ENCODE peak calls at places on chromosomes 1 and 21, in nine cellular contexts. B is aorta, G is colonic mucosa, E is IMR-90, W is left ventricle myocardium inferior, Y is kidney, S is A549, V is body of pancreas, O is neural progenitor cell. K is an unnamed sample.

GRCh38 chr21:37367758-37368535 is 1.4 kb downstream of the DYRK1A start:
- DNase-seq in B (peak; percentile 85), V (peak; percentile 33), G (peak; percentile 56), S (no peak), O (peak; percentile 44), Y (peak; percentile 88), W (peak; percentile 56), E (peak; percentile 35), K (no peak)

GRCh38 chr1:230107941-230108340 is 40.9 kb downstream of the GALNT2 start:
- DNase-seq in V (no peak), G (no peak), W (no peak), B (no peak), Y (no peak), S (no peak), O (no peak), E (no peak), K (no peak)

GRCh38 chr1:214019499-214019898 is 31.7 kb downstream of the PROX1 start:
- DNase-seq in W (no peak), B (no peak), G (no peak), E (no peak), Y (no peak), V (no peak), S (no peak), O (no peak), K (no peak)

GRCh38 chr1:41742219-41742618 is 176.5 kb downstream of the HIVEP3 start:
- DNase-seq in V (no peak), O (no peak), B (no peak), W (no peak), G (no peak), S (no peak), E (peak; percentile 93), Y (no peak), K (no peak)

GRCh38 chr1:10530281-10530740 is 55.6 kb downstream of the PEX14 start:
- DNase-seq in E (peak; percentile 79), O (peak; percentile 85), W (peak; percentile 23), B (peak; percentile 84), V (peak; percentile 70), G (no peak), Y (peak; percentile 88), S (no peak), K (peak; percentile 76)

GRCh38 chr21:45987121-45987711 is 5.6 kb downstream of the COL6A1 start:
- DNase-seq in W (peak; percentile 16), B (peak; percentile 76), Y (peak; percentile 73), S (no peak), G (no peak), O (no peak), E (no peak), V (no peak), K (no peak)

GRCh38 chr1:101379939-101380338 is 143.1 kb downstream of the S1PR1 start:
- DNase-seq in E (no peak), G (no peak), O (no peak), V (no peak), B (no peak), Y (no peak), W (no peak), S (no peak), K (no peak)

GRCh38 chr1:245096330-245097066 is 58.3 kb upstream of the KIF26B start:
- DNase-seq in E (no peak), S (no peak), V (no peak), Y (no peak), W (no peak), B (no peak), O (no peak), G (no peak), K (no peak)

GRCh38 chr1:204730826-204731459 is 45.4 kb upstream of the LRRN2 start:
- DNase-seq in B (no peak), E (no peak), Y (no peak), O (no peak), W (no peak), G (peak; percentile 7), S (no peak), V (no peak), K (no peak)

GRCh38 chr1:31951276-31951675 is 13.1 kb upstream of the PTP4A2 start:
- DNase-seq in O (no peak), V (no peak), E (no peak), Y (no peak), B (no peak), G (no peak), W (no peak), S (no peak), K (no peak)

GRCh38 chr1:70790232-70790923 is 257.2 kb downstream of the PTGER3 start:
- DNase-seq in B (no peak), G (no peak), Y (no peak), W (no peak), S (no peak), V (no peak), E (no peak), O (no peak), K (no peak)

GRCh38 chr1:17755120-17755519 is at the start of gene ACTL8:
- DNase-seq in V (no peak), W (no peak), Y (peak; percentile 41), O (no peak), S (no peak), B (no peak), E (no peak), G (no peak), K (no peak)

GRCh38 chr1:4463631-4464030 is 190.8 kb upstream of the AJAP1 start:
- DNase-seq in B (no peak), G (no peak), V (no peak), O (no peak), Y (no peak), S (no peak), W (no peak), E (no peak), K (no peak)

GRCh38 chr1:63827411-63828321 is 53.8 kb downstream of the ROR1 start:
- DNase-seq in G (no peak), S (no peak), W (no peak), E (peak; percentile 25), Y (no peak), B (no peak), O (no peak), V (no peak), K (no peak)
- H3K4me1 ChIP-seq in G (no peaks in the 10 kb centered on the region), S (peaks cover 26% of the 10 kb centered on the region), W (peaks cover 58% of the 10 kb centered on the region), E (peaks cover 6% of the 10 kb centered on the region), Y (no peaks in the 10 kb centered on the region), B (peaks cover 6% of the 10 kb centered on the region), O (peaks cover 1% of the 10 kb centered on the region), V (peaks cover 18% of the 10 kb centered on the region), K (peaks cover 4% of the 10 kb centered on the region)

DNA sequence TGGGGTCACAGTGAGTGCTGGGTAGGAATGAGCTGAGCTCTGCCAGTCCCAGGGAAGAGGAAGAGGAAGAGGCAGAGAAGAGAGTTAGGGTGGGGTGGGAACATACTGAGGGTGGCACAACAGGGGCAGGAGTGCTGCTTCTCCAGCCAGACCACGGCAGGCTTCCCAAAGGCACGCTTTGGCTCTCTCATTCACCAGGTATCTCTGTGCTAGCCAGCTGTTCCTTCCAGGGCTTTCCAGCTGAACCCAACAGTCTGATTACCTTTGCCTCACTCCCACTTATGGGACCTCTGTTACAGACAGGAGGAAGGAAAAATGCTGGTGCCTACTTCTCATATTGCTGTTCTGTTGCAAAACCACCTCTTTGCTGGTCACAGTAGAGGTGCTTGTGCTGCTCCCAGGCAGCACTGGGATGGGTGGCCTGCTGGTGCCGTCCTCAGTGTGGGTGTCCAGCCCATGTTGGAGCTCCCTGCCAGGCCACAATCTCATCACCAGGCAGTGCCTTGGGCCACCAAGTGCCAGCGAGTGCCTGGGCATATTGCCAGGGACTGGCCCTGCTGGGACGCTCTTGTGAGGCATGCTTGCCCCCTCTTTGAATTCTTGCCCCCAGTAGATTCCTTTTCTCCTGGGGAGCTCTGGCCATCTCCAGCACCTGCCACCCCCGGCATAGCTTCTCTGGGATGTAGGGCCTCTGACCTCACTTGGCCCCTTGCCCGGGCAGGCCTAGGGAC is 2.1 kb downstream of the ADORA1 start:
- DNase-seq in V (peak; percentile 82), W (peak; percentile 76), E (no peak), B (peak; percentile 84), O (no peak), Y (no peak), S (no peak), G (no peak), K (no peak)
- H3K4me3 ChIP-seq in V (no peak overlapping the region), W (peak overlapping the region; percentile 64), E (no peak overlapping the region), B (no peak overlapping the region), O (no peak overlapping the region), Y (no peak overlapping the region), S (no peak overlapping the region), G (no peak overlapping the region), K (no peak overlapping the region)

GRCh38 chr1:228939881-228940392 is 204.7 kb downstream of the RHOU start:
- DNase-seq in B (no peak), E (no peak), W (no peak), Y (no peak), V (no peak), O (no peak), G (no peak), S (no peak), K (no peak)

GRCh38 chr1:228940931-228941330 is 205.7 kb downstream of the RHOU start:
- DNase-seq in V (no peak), S (no peak), E (no peak), Y (no peak), B (no peak), G (no peak), O (no peak), W (no peak), K (no peak)

GRCh38 chr1:228943436-228943835 is 208.2 kb downstream of the RHOU start:
- DNase-seq in Y (no peak), W (no peak), S (no peak), O (no peak), E (no peak), G (no peak), B (no peak), V (no peak), K (no peak)

GRCh38 chr1:228940526-228940925 is 205.2 kb downstream of the RHOU start:
- DNase-seq in O (peak; percentile 24), G (no peak), S (no peak), E (no peak), Y (no peak), V (no peak), B (no peak), W (no peak), K (no peak)

GRCh38 chr1:228941673-228942072 is 206.4 kb downstream of the RHOU start:
- DNase-seq in S (no peak), V (no peak), W (no peak), B (no peak), Y (no peak), O (no peak), G (no peak), E (no peak), K (no peak)
- H3K4me1 ChIP-seq in S (peaks cover 12% of the 10 kb centered on the region), V (peaks cover 8% of the 10 kb centered on the region), W (peaks cover 28% of the 10 kb centered on the region), B (no peaks in the 10 kb centered on the region), Y (peaks cover 13% of the 10 kb centered on the region), O (peaks cover 48% of the 10 kb centered on the region), G (peaks cover 2% of the 10 kb centered on the region), E (peaks cover 2% of the 10 kb centered on the region), K (no peaks in the 10 kb centered on the region)

DNA sequence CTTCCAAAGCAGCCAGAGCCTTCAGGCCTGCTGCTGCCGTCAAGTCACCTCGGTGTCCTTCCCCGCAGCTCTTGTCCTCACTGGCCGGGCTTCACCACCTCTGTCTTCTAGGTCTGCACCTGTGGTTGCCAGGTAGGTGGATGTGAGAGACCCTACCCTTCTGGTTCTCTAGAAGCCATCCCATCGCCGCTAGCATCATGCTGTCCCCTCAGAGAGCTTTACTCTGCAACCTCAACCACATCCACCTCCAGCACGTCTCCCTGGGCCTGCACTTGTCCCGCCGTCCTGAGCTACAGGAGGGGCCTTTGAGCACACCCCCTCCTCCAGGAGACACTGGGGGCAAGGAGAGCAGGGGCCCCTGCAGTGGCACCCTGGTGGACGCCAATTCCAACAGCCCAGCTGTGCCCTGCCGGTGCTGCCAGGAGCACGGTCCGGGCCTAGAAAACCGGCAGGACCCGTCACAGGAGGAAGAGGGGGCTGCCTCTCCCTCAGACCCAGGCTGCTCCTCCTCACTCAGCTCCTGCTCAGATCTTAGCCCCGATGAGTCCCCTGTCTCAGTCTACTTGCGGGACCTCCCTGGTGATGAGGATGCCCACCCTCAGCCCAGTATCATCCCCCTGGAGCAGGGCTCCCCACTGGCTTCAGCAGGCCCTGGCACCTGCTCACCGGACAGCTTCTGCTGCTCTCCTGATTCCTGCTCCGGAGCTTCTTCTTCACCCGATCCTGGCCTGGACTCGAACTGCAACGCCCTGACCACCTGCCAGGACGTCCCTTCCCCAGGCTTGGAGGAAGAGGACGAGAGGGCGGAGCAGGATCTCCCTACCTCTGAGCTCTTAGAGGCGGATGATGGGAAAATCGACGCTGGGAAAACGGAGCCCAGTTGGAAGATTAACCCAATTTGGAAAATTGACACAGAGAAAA is 1.1 kb downstream of the RUSC1 start:
- DNase-seq in B (peak; percentile 71), W (no peak), V (no peak), Y (no peak), S (no peak), G (peak; percentile 41), O (peak; percentile 42), E (no peak), K (no peak)
- H3K4me3 ChIP-seq in B (peak overlapping the region; percentile 23), W (peak overlapping the region; percentile 85), V (no peak overlapping the region), Y (peak overlapping the region; percentile 35), S (peak overlapping the region; percentile 71), G (peak overlapping the region; percentile 83), O (peak overlapping the region; percentile 82), E (peak overlapping the region; percentile 90), K (no peak overlapping the region)

K was measured in lung.